ENCODE peak calls at places on chromosomes 13 and 19, in five cellular contexts. One of them, this sample, is unnamed.

GRCh38 chr19:18428837-18429674 is 8.9 kb downstream of the ISYNA1 start:
- DNase-seq in IMR-90: peak; percentile 72
- DNase-seq in mesendoderm: peak; percentile 97
- DNase-seq in trophoblast cell: peak; percentile 40
- DNase-seq in neuronal stem cell: peak; percentile 94
- DNase-seq in this sample: peak; percentile 93

GRCh38 chr19:29503785-29504184 is 22.0 kb upstream of the VSTM2B start:
- DNase-seq in trophoblast cell: no peak
- DNase-seq in IMR-90: no peak
- DNase-seq in neuronal stem cell: no peak
- DNase-seq in mesendoderm: no peak
- DNase-seq in this sample: no peak

GRCh38 chr13:102774210-102774560 is 599 bp upstream of the TEX30 start:
- DNase-seq in IMR-90: no peak
- DNase-seq in neuronal stem cell: no peak
- DNase-seq in trophoblast cell: no peak
- DNase-seq in mesendoderm: no peak
- DNase-seq in this sample: no peak

GRCh38 chr19:51980116-51980736 is 6.4 kb downstream of the ZNF350 start:
- DNase-seq in neuronal stem cell: no peak
- DNase-seq in mesendoderm: no peak
- DNase-seq in IMR-90: no peak
- DNase-seq in trophoblast cell: peak; percentile 71
- DNase-seq in this sample: no peak

GRCh38 chr13:27012482-27013197 is 159.0 kb downstream of the USP12 start:
- DNase-seq in neuronal stem cell: no peak
- DNase-seq in trophoblast cell: peak; percentile 18
- DNase-seq in IMR-90: peak; percentile 89
- DNase-seq in mesendoderm: no peak
- DNase-seq in this sample: peak; percentile 3

GRCh38 chr13:67095621-67096020 is 134.5 kb downstream of the PCDH9 start:
- DNase-seq in mesendoderm: no peak
- DNase-seq in neuronal stem cell: no peak
- DNase-seq in trophoblast cell: no peak
- DNase-seq in IMR-90: no peak
- DNase-seq in this sample: no peak

GRCh38 chr19:54470991-54471782 is 1.9 kb downstream of the CDC42EP5 start:
- DNase-seq in mesendoderm: no peak
- DNase-seq in neuronal stem cell: no peak
- DNase-seq in IMR-90: no peak
- DNase-seq in trophoblast cell: peak; percentile 72
- DNase-seq in this sample: peak; percentile 45

GRCh38 chr13:93496985-93497673 is 270.5 kb downstream of the GPC6 start:
- DNase-seq in trophoblast cell: no peak
- DNase-seq in IMR-90: no peak
- DNase-seq in mesendoderm: peak; percentile 8
- DNase-seq in neuronal stem cell: no peak
- DNase-seq in this sample: no peak

GRCh38 chr19:6480843-6481415 is 658 bp downstream of the DENND1C start:
- DNase-seq in IMR-90: no peak
- DNase-seq in trophoblast cell: no peak
- DNase-seq in mesendoderm: no peak
- DNase-seq in neuronal stem cell: no peak
- DNase-seq in this sample: no peak

GRCh38 chr13:102039264-102039663 is 362.6 kb downstream of the FGF14 start:
- DNase-seq in IMR-90: no peak
- DNase-seq in neuronal stem cell: no peak
- DNase-seq in trophoblast cell: no peak
- DNase-seq in mesendoderm: no peak
- DNase-seq in this sample: no peak

GRCh38 chr13:91297503-91297902 is 50.0 kb upstream of the MIR17HG start:
- DNase-seq in neuronal stem cell: no peak
- DNase-seq in mesendoderm: no peak
- DNase-seq in trophoblast cell: no peak
- DNase-seq in IMR-90: no peak
- DNase-seq in this sample: no peak

GRCh38 chr13:111539252-111539651 is 218.8 kb downstream of the TEX29 start:
- DNase-seq in neuronal stem cell: no peak
- DNase-seq in trophoblast cell: no peak
- DNase-seq in mesendoderm: no peak
- DNase-seq in IMR-90: no peak
- DNase-seq in this sample: no peak

GRCh38 chr13:35979378-35979911 is 151.7 kb downstream of the DCLK1 start:
- DNase-seq in mesendoderm: peak; percentile 39
- DNase-seq in neuronal stem cell: no peak
- DNase-seq in IMR-90: peak; percentile 83
- DNase-seq in trophoblast cell: peak; percentile 62
- DNase-seq in this sample: no peak

GRCh38 chr19:39156230-39156890 is 30.8 kb downstream of the PAK4 start:
- DNase-seq in trophoblast cell: no peak
- DNase-seq in mesendoderm: no peak
- DNase-seq in neuronal stem cell: no peak
- DNase-seq in IMR-90: peak; percentile 29
- DNase-seq in this sample: no peak

GRCh38 chr19:51735759-51736449 is 12.1 kb upstream of the HAS1 start:
- DNase-seq in trophoblast cell: peak; percentile 88
- DNase-seq in neuronal stem cell: no peak
- DNase-seq in mesendoderm: no peak
- DNase-seq in IMR-90: peak; percentile 3
- DNase-seq in this sample: no peak

GRCh38 chr13:97222934-97223710 is 989 bp downstream of the MBNL2 start:
- DNase-seq in trophoblast cell: no peak
- DNase-seq in mesendoderm: no peak
- DNase-seq in neuronal stem cell: peak; percentile 31
- DNase-seq in IMR-90: no peak
- DNase-seq in this sample: no peak

GRCh38 chr19:13024958-13025653 is 29.8 kb downstream of the NFIX start:
- DNase-seq in mesendoderm: peak; percentile 50
- DNase-seq in neuronal stem cell: no peak
- DNase-seq in IMR-90: no peak
- DNase-seq in trophoblast cell: no peak
- DNase-seq in this sample: peak; percentile 71

GRCh38 chr19:18128044-18128443 is 24.9 kb upstream of the PIK3R2 start:
- DNase-seq in mesendoderm: no peak
- DNase-seq in IMR-90: peak; percentile 33
- DNase-seq in neuronal stem cell: no peak
- DNase-seq in trophoblast cell: no peak
- DNase-seq in this sample: no peak

GRCh38 chr13:75550159-75550567 is 572 bp downstream of the UCHL3 start:
- DNase-seq in IMR-90: peak; percentile 87
- DNase-seq in trophoblast cell: peak; percentile 52
- DNase-seq in neuronal stem cell: no peak
- DNase-seq in mesendoderm: peak; percentile 40
- DNase-seq in this sample: no peak

GRCh38 chr19:32404939-32405430 is 585 bp upstream of the DPY19L3 start:
- DNase-seq in mesendoderm: no peak
- DNase-seq in neuronal stem cell: no peak
- DNase-seq in trophoblast cell: peak; percentile 53
- DNase-seq in IMR-90: peak; percentile 26
- DNase-seq in this sample: no peak

GRCh38 chr13:60111726-60112125 is 52.0 kb downstream of the DIAPH3 start:
- DNase-seq in neuronal stem cell: no peak
- DNase-seq in trophoblast cell: no peak
- DNase-seq in mesendoderm: no peak
- DNase-seq in IMR-90: peak; percentile 43
- DNase-seq in this sample: no peak

GRCh38 chr19:35673121-35673804 is 6.9 kb downstream of the UPK1A start:
- DNase-seq in neuronal stem cell: no peak
- DNase-seq in IMR-90: peak; percentile 62
- DNase-seq in trophoblast cell: peak; percentile 83
- DNase-seq in mesendoderm: peak; percentile 65
- DNase-seq in this sample: peak; percentile 83

GRCh38 chr13:30255696-30256095 is 51.7 kb downstream of the KATNAL1 start:
- DNase-seq in IMR-90: no peak
- DNase-seq in neuronal stem cell: no peak
- DNase-seq in trophoblast cell: no peak
- DNase-seq in mesendoderm: no peak
- DNase-seq in this sample: no peak

GRCh38 chr19:37537391-37537947 is 30.7 kb downstream of the ZNF793 start:
- DNase-seq in neuronal stem cell: no peak
- DNase-seq in mesendoderm: peak; percentile 69
- DNase-seq in trophoblast cell: no peak
- DNase-seq in IMR-90: no peak
- DNase-seq in this sample: no peak

GRCh38 chr19:47469719-47470118 is 2.0 kb downstream of the SLC8A2 start:
- DNase-seq in IMR-90: no peak
- DNase-seq in trophoblast cell: no peak
- DNase-seq in mesendoderm: no peak
- DNase-seq in neuronal stem cell: no peak
- DNase-seq in this sample: no peak

GRCh38 chr19:7783991-7784421 is 21.0 kb downstream of the CLEC4M start:
- DNase-seq in trophoblast cell: peak; percentile 98
- DNase-seq in neuronal stem cell: no peak
- DNase-seq in mesendoderm: peak; percentile 32
- DNase-seq in IMR-90: peak; percentile 72
- DNase-seq in this sample: peak; percentile 42

GRCh38 chr13:101308247-101309013 is 107.9 kb downstream of the NALCN start:
- DNase-seq in mesendoderm: no peak
- DNase-seq in trophoblast cell: no peak
- DNase-seq in neuronal stem cell: no peak
- DNase-seq in IMR-90: no peak
- DNase-seq in this sample: no peak

GRCh38 chr13:24306632-24307031 is 2.7 kb upstream of the C1QTNF9 start:
- DNase-seq in trophoblast cell: no peak
- DNase-seq in mesendoderm: no peak
- DNase-seq in IMR-90: peak; percentile 73
- DNase-seq in neuronal stem cell: no peak
- DNase-seq in this sample: no peak

GRCh38 chr13:48526269-48526668 is 6.6 kb downstream of the RCBTB2 start:
- DNase-seq in neuronal stem cell: no peak
- DNase-seq in IMR-90: no peak
- DNase-seq in mesendoderm: no peak
- DNase-seq in trophoblast cell: no peak
- DNase-seq in this sample: no peak

GRCh38 chr13:20359335-20359734 is 127.2 kb upstream of the GJB6 start:
- DNase-seq in neuronal stem cell: no peak
- DNase-seq in mesendoderm: no peak
- DNase-seq in IMR-90: peak; percentile 99
- DNase-seq in trophoblast cell: peak; percentile 22
- DNase-seq in this sample: no peak

GRCh38 chr19:17409990-17410389 is 4.6 kb upstream of the BST2 start:
- DNase-seq in trophoblast cell: no peak
- DNase-seq in mesendoderm: no peak
- DNase-seq in IMR-90: no peak
- DNase-seq in neuronal stem cell: no peak
- DNase-seq in this sample: no peak

DNA sequence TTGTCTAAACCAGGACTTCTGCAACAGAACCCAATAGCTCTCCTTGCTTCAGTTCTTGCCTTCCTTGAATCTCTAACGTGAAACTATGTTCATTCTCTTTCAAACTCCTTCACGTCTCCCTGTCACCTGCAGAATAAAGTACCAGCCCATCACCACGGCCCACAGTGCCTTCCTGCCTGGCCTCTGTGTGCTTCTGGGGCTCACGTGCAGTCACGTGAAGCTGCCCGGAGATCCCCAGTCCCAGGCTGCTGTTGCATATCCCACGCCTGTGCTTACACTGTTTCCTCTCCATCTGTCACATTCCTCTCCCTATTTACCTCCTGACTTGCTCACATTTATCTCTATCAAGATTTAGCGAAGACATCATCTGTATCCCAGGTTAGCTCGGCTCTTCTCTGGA is 102.8 kb downstream of the STARD13 start:
- DNase-seq in IMR-90: no peak
- DNase-seq in neuronal stem cell: no peak
- DNase-seq in mesendoderm: no peak
- DNase-seq in trophoblast cell: no peak
- DNase-seq in this sample: no peak
- H3K27ac ChIP-seq in IMR-90: no peak overlapping the region
- H3K27ac ChIP-seq in neuronal stem cell: no peak overlapping the region
- H3K27ac ChIP-seq in mesendoderm: no peak overlapping the region
- H3K27ac ChIP-seq in trophoblast cell: no peak overlapping the region
- H3K27ac ChIP-seq in this sample: no peak overlapping the region

DNA sequence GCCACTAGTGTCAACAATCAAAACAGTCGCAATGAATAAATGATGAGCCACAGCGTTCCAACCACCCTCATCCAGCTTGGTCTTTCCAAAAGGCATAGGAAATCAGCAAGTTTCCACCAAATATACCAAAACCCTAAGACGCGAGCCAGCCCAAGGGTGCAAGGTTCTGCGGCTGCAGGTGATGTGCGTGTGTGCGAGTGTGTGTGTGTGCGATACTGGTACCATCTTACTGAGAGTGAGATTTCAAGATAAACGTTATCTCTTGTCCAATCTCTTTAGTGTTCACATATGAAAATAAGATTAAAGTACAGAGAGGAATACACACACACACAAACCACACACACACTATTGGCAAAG is 895 bp upstream of the TRPC4 start:
- DNase-seq in mesendoderm: no peak
- DNase-seq in trophoblast cell: no peak
- DNase-seq in IMR-90: no peak
- DNase-seq in neuronal stem cell: no peak
- DNase-seq in this sample: no peak
- H4K8ac ChIP-seq in mesendoderm: no peak overlapping the region
- H4K8ac ChIP-seq in trophoblast cell: no peak overlapping the region
- H4K8ac ChIP-seq in IMR-90: peak overlapping the region; percentile 55
- H4K8ac ChIP-seq in neuronal stem cell: no peak overlapping the region
- H4K8ac ChIP-seq in this sample: no peak overlapping the region

DNA sequence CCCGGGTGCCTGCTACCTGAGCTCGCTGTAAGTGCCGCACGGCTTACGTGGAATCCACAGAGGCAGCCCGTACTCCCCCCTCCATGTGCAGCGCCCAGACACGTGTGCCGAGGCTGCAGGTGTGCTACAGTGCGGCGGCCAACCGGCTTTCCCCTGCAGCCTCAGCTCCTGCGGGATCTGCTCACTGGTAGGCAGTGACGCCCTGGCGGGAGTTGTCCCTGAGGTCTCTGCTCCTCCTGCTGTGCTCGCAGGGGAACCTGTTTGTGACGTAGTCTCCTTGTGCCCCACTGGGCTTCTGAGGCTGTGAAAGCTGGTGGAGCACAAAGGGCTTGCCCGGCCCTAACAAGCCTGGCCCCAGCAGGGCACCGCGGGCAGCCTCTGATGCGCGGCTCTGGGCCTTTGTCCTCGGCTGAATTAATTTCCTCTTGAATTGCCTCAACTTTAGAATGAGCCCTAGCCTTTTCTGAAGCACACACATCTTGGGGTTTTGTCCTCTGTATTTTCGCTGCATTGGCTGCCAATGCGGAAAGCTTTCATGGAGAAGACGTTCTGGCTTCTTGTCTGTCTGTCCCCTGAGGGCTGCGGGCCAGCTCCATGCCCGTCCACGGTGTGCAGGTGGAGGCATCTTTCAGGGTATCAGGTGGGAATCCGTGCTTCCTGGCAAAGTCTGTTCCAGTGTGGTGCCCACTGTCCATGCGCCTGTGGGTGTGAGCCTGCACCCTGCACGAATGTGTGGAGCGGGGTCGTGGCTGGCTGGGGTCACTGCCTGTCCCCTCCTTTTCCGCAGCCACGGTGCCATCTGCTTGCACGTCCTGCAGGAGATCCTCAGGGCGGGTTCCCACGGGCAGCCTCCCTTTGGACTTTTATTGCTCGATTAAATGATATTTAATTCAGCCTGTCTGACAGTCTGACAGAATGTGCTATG is 77.3 kb upstream of the MCF2L start:
- DNase-seq in mesendoderm: no peak
- DNase-seq in neuronal stem cell: peak; percentile 76
- DNase-seq in IMR-90: no peak
- DNase-seq in trophoblast cell: no peak
- DNase-seq in this sample: peak; percentile 63
- H3K4me1 ChIP-seq in mesendoderm: peaks cover 8% of the 10 kb centered on the region
- H3K4me1 ChIP-seq in neuronal stem cell: peaks cover 41% of the 10 kb centered on the region
- H3K4me1 ChIP-seq in IMR-90: peaks cover 2% of the 10 kb centered on the region
- H3K4me1 ChIP-seq in trophoblast cell: peaks cover 7% of the 10 kb centered on the region
- H3K4me1 ChIP-seq in this sample: peaks cover 13% of the 10 kb centered on the region

GRCh38 chr13:44373247-44373600 is 400 bp upstream of the SERP2 start:
- DNase-seq in neuronal stem cell: no peak
- DNase-seq in mesendoderm: no peak
- DNase-seq in IMR-90: no peak
- DNase-seq in trophoblast cell: no peak
- DNase-seq in this sample: no peak
- H3K27ac ChIP-seq in neuronal stem cell: no peak overlapping the region
- H3K27ac ChIP-seq in mesendoderm: no peak overlapping the region
- H3K27ac ChIP-seq in IMR-90: no peak overlapping the region
- H3K27ac ChIP-seq in trophoblast cell: no peak overlapping the region
- H3K27ac ChIP-seq in this sample: no peak overlapping the region